ENCODE peak calls at places on chromosomes 12 and 14, in nine cellular contexts. T is OCI-LY7, E is foreskin fibroblast, U is heart right ventricle, F is dorsolateral prefrontal cortex, S is astrocyte of the spinal cord, P is adrenal gland, H is AG04450, K is neural crest cell. B is an unnamed sample.

GRCh38 chr12:15982471-15982870 is 71.3 kb downstream of the DERA start:
- DNase-seq in T (peak; percentile 54), E (peak; percentile 66), U (no peak), F (no peak), S (peak; percentile 62), P (no peak), H (no peak), K (no peak), B (no peak)

GRCh38 chr12:96829354-96829753 is 77.7 kb upstream of the NEDD1 start:
- DNase-seq in T (no peak), E (no peak), U (no peak), F (no peak), S (no peak), P (no peak), H (no peak), K (no peak), B (no peak)

GRCh38 chr14:79649856-79650255 is 561.4 kb downstream of the DIO2 start:
- DNase-seq in T (no peak), E (no peak), U (no peak), F (peak; percentile 38), S (no peak), P (no peak), H (no peak), K (no peak), B (no peak)

GRCh38 chr12:75960086-75960910 is 71.3 kb downstream of the PHLDA1 start:
- DNase-seq in T (peak; percentile 93), E (no peak), U (no peak), F (no peak), S (no peak), P (no peak), H (no peak), K (no peak), B (no peak)

GRCh38 chr12:5562581-5562980 is 130.7 kb downstream of the NTF3 start:
- DNase-seq in T (no peak), E (no peak), U (no peak), F (no peak), S (no peak), P (no peak), H (no peak), K (no peak), B (no peak)

GRCh38 chr12:124006582-124007170 is 33.7 kb downstream of the ZNF664 start:
- DNase-seq in T (peak; percentile 40), E (no peak), U (no peak), F (no peak), S (no peak), P (no peak), H (no peak), K (no peak), B (no peak)

GRCh38 chr14:105087963-105088811 is 23.0 kb upstream of the GPR132 start:
- DNase-seq in T (no peak), E (peak; percentile 90), U (peak; percentile 73), F (no peak), S (peak; percentile 77), P (no peak), H (no peak), K (peak; percentile 50), B (no peak)

GRCh38 chr12:50061946-50062725 is 4.7 kb downstream of the ASIC1 start:
- DNase-seq in T (no peak), E (no peak), U (no peak), F (no peak), S (peak; percentile 57), P (no peak), H (no peak), K (no peak), B (no peak)

GRCh38 chr12:59972941-59973340 is 377.1 kb downstream of the SLC16A7 start:
- DNase-seq in T (no peak), E (peak; percentile 87), U (no peak), F (no peak), S (peak; percentile 25), P (no peak), H (peak; percentile 53), K (no peak), B (peak; percentile 44)

GRCh38 chr12:31875609-31875964 is 83.6 kb upstream of the RESF1 start:
- DNase-seq in T (no peak), E (no peak), U (no peak), F (no peak), S (no peak), P (no peak), H (no peak), K (no peak), B (no peak)

GRCh38 chr14:77039285-77040058 is 11.0 kb upstream of the IRF2BPL start:
- DNase-seq in T (peak; percentile 40), E (peak; percentile 76), U (no peak), F (peak; percentile 23), S (peak; percentile 81), P (no peak), H (no peak), K (no peak), B (peak; percentile 55)

GRCh38 chr14:56659964-56660551 is 80.5 kb downstream of the TMEM260 start:
- DNase-seq in T (peak; percentile 40), E (peak; percentile 64), U (no peak), F (no peak), S (peak; percentile 44), P (no peak), H (peak; percentile 1), K (no peak), B (peak; percentile 2)

GRCh38 chr12:104435175-104435574 is 21.6 kb upstream of the CHST11 start:
- DNase-seq in T (no peak), E (no peak), U (no peak), F (no peak), S (no peak), P (no peak), H (no peak), K (no peak), B (no peak)

GRCh38 chr12:47373554-47374150 is 293.9 kb upstream of the AMIGO2 start:
- DNase-seq in T (no peak), E (no peak), U (no peak), F (no peak), S (no peak), P (no peak), H (no peak), K (no peak), B (no peak)
- TF ChIP-seq CTCF in T (no peak), E (no peak), U (no peak), F (no peak), S (no peak), P (no peak), H (no peak), K (no peak), B (no peak)

GRCh38 chr12:45269407-45269741 is 53.5 kb downstream of the ANO6 start:
- DNase-seq in T (no peak), E (no peak), U (no peak), F (no peak), S (no peak), P (no peak), H (no peak), K (no peak), B (no peak)
- TF ChIP-seq CTCF in T (no peak), E (no peak), U (peak; percentile 13), F (no peak), S (no peak), P (no peak), H (no peak), K (no peak), B (no peak)

DNA sequence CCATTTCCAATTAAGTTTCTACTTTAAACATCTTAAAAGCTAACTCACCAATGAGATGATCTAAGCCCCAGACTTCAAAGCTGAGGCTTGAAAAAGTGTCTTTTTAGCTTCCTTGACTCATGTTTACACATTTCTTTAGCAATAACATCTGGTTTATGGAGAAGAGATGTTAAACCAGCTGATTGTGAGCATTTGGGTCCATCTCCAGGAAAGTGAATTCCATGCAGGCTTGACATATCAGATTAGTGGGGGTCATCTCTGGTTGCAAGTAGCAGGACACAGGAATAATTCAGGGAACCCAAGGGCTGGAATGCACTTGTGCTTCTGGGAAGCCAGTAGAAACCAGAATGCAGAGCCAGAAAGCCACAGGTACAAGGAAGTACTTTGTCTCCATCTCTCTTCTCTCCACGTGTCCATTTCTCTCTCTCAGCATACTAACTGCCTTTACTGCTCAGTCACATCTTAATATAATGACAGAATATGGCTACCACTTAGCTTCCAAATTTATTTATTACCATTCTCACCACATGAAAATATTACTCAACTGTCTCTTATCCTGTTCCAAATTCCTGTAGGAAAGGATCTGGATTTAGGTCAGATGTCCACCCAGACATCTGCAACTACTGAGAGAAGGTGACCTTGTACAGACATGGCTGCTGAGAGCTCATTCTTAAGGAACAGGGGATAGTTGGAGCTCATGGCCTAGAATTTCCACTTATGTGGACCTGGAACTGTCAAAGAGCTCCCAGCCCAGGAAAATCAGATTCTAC is 104.4 kb downstream of the SCN8A start:
- DNase-seq in T (no peak), E (peak; percentile 69), U (no peak), F (no peak), S (no peak), P (no peak), H (no peak), K (no peak), B (no peak)
- TF ChIP-seq CTCF in T (no peak), E (peak; percentile 9), U (no peak), F (no peak), S (no peak), P (no peak), H (no peak), K (no peak), B (no peak)

GRCh38 chr14:53964249-53964648 is 7.6 kb upstream of the BMP4 start:
- DNase-seq in T (no peak), E (peak; percentile 56), U (no peak), F (no peak), S (peak; percentile 72), P (no peak), H (no peak), K (no peak), B (no peak)

GRCh38 chr14:53967606-53968005 is 11.0 kb upstream of the BMP4 start:
- DNase-seq in T (no peak), E (peak; percentile 36), U (no peak), F (no peak), S (no peak), P (no peak), H (no peak), K (no peak), B (no peak)

GRCh38 chr14:53968756-53969155 is 12.1 kb upstream of the BMP4 start:
- DNase-seq in T (no peak), E (no peak), U (no peak), F (no peak), S (no peak), P (no peak), H (no peak), K (no peak), B (no peak)

GRCh38 chr14:53962954-53963490 is 6.4 kb upstream of the BMP4 start:
- DNase-seq in T (no peak), E (no peak), U (no peak), F (no peak), S (no peak), P (no peak), H (no peak), K (no peak), B (no peak)

DNA sequence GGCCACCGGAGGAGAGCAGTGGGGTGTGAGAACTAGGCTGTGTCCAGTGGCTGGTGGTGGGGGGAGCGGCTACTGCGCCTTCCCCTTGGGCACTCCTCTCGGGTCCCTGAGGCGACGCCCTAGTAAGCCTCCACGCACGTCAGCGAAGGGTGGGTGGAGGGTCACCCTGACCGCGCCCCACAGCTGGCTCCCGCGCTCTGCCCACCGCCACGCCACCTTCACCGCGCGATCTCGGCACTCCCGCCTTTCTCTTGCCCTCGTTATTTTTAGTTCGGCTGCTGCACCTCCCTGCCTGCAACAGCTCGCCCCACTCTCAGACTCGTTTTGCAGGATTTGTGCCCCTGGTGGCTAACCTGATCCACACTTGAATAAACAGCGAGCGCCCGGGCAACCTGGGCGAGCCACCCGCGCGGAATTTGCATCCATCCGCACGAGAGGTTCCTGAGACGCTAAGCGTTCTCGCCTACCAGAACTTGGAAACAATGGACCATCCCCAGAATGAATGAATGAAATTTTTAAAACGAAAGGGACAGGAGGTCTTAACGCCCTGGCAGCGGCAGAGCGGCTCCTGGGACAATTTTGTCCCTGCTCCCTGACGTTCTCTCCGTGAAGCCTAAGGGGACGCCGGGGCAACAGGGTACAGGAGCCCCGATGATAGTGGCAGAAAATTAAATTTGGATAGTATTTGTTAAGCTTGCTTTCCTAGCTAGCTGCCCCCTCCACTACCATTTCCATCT is 7.0 kb upstream of the BMP4 start:
- DNase-seq in T (no peak), E (peak; percentile 61), U (peak; percentile 27), F (peak; percentile 76), S (peak; percentile 32), P (peak; percentile 29), H (no peak), K (no peak), B (no peak)
- TF ChIP-seq CTCF in T (no peak), E (peak; percentile 23), U (peak; percentile 43), F (peak; percentile 17), S (peak; percentile 45), P (peak; percentile 27), H (peak; percentile 21), K (peak; percentile 67), B (peak; percentile 38)